ENCODE peak calls at places on chromosomes 16 and 17, in seven cellular contexts. One of them, this sample, is unnamed.

GRCh38 chr17:1999557-2000251 is 25.4 kb downstream of the RTN4RL1 start:
- DNase-seq in activated CD8-positive, alpha-beta memory T cell treated with anti-CD3 and anti-CD28 coated beads for 1 hour: no peak
- DNase-seq in colonic mucosa: peak
- DNase-seq in right atrium auricular region: no peak
- DNase-seq in heart right ventricle: peak
- DNase-seq in HT1080: no peak
- DNase-seq in A549: peak
- DNase-seq in this sample: peak

GRCh38 chr17:16434662-16435061 is 19.3 kb downstream of the TRPV2 start:
- DNase-seq in activated CD8-positive, alpha-beta memory T cell treated with anti-CD3 and anti-CD28 coated beads for 1 hour: no peak
- DNase-seq in colonic mucosa: no peak
- DNase-seq in right atrium auricular region: no peak
- DNase-seq in heart right ventricle: no peak
- DNase-seq in HT1080: no peak
- DNase-seq in A549: no peak
- DNase-seq in this sample: no peak

GRCh38 chr16:14199624-14200023 is 128.5 kb downstream of the MRTFB start:
- DNase-seq in activated CD8-positive, alpha-beta memory T cell treated with anti-CD3 and anti-CD28 coated beads for 1 hour: no peak
- DNase-seq in colonic mucosa: no peak
- DNase-seq in right atrium auricular region: no peak
- DNase-seq in heart right ventricle: no peak
- DNase-seq in HT1080: peak
- DNase-seq in A549: no peak
- DNase-seq in this sample: no peak

GRCh38 chr16:4957720-4958509 is at the start of gene SEC14L5:
- DNase-seq in activated CD8-positive, alpha-beta memory T cell treated with anti-CD3 and anti-CD28 coated beads for 1 hour: peak
- DNase-seq in colonic mucosa: peak
- DNase-seq in right atrium auricular region: peak
- DNase-seq in heart right ventricle: peak
- DNase-seq in HT1080: peak
- DNase-seq in A549: peak
- DNase-seq in this sample: peak

GRCh38 chr17:11309033-11309432 is 68.0 kb downstream of the SHISA6 start:
- DNase-seq in activated CD8-positive, alpha-beta memory T cell treated with anti-CD3 and anti-CD28 coated beads for 1 hour: no peak
- DNase-seq in colonic mucosa: no peak
- DNase-seq in right atrium auricular region: no peak
- DNase-seq in heart right ventricle: no peak
- DNase-seq in HT1080: no peak
- DNase-seq in A549: no peak
- DNase-seq in this sample: no peak

GRCh38 chr16:56950881-56951771 is 10.6 kb upstream of the CETP start:
- DNase-seq in activated CD8-positive, alpha-beta memory T cell treated with anti-CD3 and anti-CD28 coated beads for 1 hour: no peak
- DNase-seq in colonic mucosa: peak
- DNase-seq in right atrium auricular region: no peak
- DNase-seq in heart right ventricle: peak
- DNase-seq in HT1080: peak
- DNase-seq in A549: peak
- DNase-seq in this sample: peak

GRCh38 chr16:26430618-26431017 is 636.1 kb upstream of the C16orf82 start:
- DNase-seq in activated CD8-positive, alpha-beta memory T cell treated with anti-CD3 and anti-CD28 coated beads for 1 hour: no peak
- DNase-seq in colonic mucosa: no peak
- DNase-seq in right atrium auricular region: no peak
- DNase-seq in heart right ventricle: no peak
- DNase-seq in HT1080: no peak
- DNase-seq in A549: no peak
- DNase-seq in this sample: no peak

GRCh38 chr17:2705263-2705662 is 6.3 kb downstream of the CLUH start:
- DNase-seq in activated CD8-positive, alpha-beta memory T cell treated with anti-CD3 and anti-CD28 coated beads for 1 hour: no peak
- DNase-seq in colonic mucosa: no peak
- DNase-seq in right atrium auricular region: no peak
- DNase-seq in heart right ventricle: no peak
- DNase-seq in HT1080: no peak
- DNase-seq in A549: peak
- DNase-seq in this sample: peak

GRCh38 chr17:76360461-76360860 is 6.7 kb upstream of the PRPSAP1 start:
- DNase-seq in activated CD8-positive, alpha-beta memory T cell treated with anti-CD3 and anti-CD28 coated beads for 1 hour: no peak
- DNase-seq in colonic mucosa: no peak
- DNase-seq in right atrium auricular region: no peak
- DNase-seq in heart right ventricle: no peak
- DNase-seq in HT1080: no peak
- DNase-seq in A549: no peak
- DNase-seq in this sample: no peak

GRCh38 chr17:75819116-75819515 is 25.1 kb downstream of the UNC13D start:
- DNase-seq in activated CD8-positive, alpha-beta memory T cell treated with anti-CD3 and anti-CD28 coated beads for 1 hour: no peak
- DNase-seq in colonic mucosa: no peak
- DNase-seq in right atrium auricular region: no peak
- DNase-seq in heart right ventricle: no peak
- DNase-seq in HT1080: no peak
- DNase-seq in A549: no peak
- DNase-seq in this sample: no peak

GRCh38 chr16:75620326-75621169 is 2.5 kb downstream of the ADAT1 start:
- DNase-seq in activated CD8-positive, alpha-beta memory T cell treated with anti-CD3 and anti-CD28 coated beads for 1 hour: peak
- DNase-seq in colonic mucosa: no peak
- DNase-seq in right atrium auricular region: no peak
- DNase-seq in heart right ventricle: no peak
- DNase-seq in HT1080: no peak
- DNase-seq in A549: no peak
- DNase-seq in this sample: no peak

GRCh38 chr17:4204676-4205075 is 59.1 kb downstream of the ANKFY1 start:
- DNase-seq in activated CD8-positive, alpha-beta memory T cell treated with anti-CD3 and anti-CD28 coated beads for 1 hour: no peak
- DNase-seq in colonic mucosa: peak
- DNase-seq in right atrium auricular region: peak
- DNase-seq in heart right ventricle: no peak
- DNase-seq in HT1080: no peak
- DNase-seq in A549: no peak
- DNase-seq in this sample: no peak

GRCh38 chr17:72381597-72382397 is 261.0 kb downstream of the SOX9 start:
- DNase-seq in activated CD8-positive, alpha-beta memory T cell treated with anti-CD3 and anti-CD28 coated beads for 1 hour: no peak
- DNase-seq in colonic mucosa: no peak
- DNase-seq in right atrium auricular region: no peak
- DNase-seq in heart right ventricle: no peak
- DNase-seq in HT1080: no peak
- DNase-seq in A549: no peak
- DNase-seq in this sample: peak

GRCh38 chr16:73206306-73206705 is 158.4 kb upstream of the ZFHX3 start:
- DNase-seq in activated CD8-positive, alpha-beta memory T cell treated with anti-CD3 and anti-CD28 coated beads for 1 hour: no peak
- DNase-seq in colonic mucosa: no peak
- DNase-seq in right atrium auricular region: no peak
- DNase-seq in heart right ventricle: no peak
- DNase-seq in HT1080: no peak
- DNase-seq in A549: no peak
- DNase-seq in this sample: no peak

GRCh38 chr17:63702616-63703015 is 2.7 kb upstream of the LIMD2 start:
- DNase-seq in activated CD8-positive, alpha-beta memory T cell treated with anti-CD3 and anti-CD28 coated beads for 1 hour: no peak
- DNase-seq in colonic mucosa: no peak
- DNase-seq in right atrium auricular region: no peak
- DNase-seq in heart right ventricle: no peak
- DNase-seq in HT1080: no peak
- DNase-seq in A549: no peak
- DNase-seq in this sample: no peak

GRCh38 chr17:33562792-33563191 is 269.7 kb upstream of the ASIC2 start:
- DNase-seq in activated CD8-positive, alpha-beta memory T cell treated with anti-CD3 and anti-CD28 coated beads for 1 hour: no peak
- DNase-seq in colonic mucosa: no peak
- DNase-seq in right atrium auricular region: no peak
- DNase-seq in heart right ventricle: no peak
- DNase-seq in HT1080: no peak
- DNase-seq in A549: no peak
- DNase-seq in this sample: no peak

GRCh38 chr16:4011225-4011939 is 104.9 kb downstream of the ADCY9 start:
- DNase-seq in activated CD8-positive, alpha-beta memory T cell treated with anti-CD3 and anti-CD28 coated beads for 1 hour: no peak
- DNase-seq in colonic mucosa: no peak
- DNase-seq in right atrium auricular region: no peak
- DNase-seq in heart right ventricle: no peak
- DNase-seq in HT1080: no peak
- DNase-seq in A549: no peak
- DNase-seq in this sample: no peak

GRCh38 chr16:29021471-29021870 is 36.6 kb downstream of the LAT start:
- DNase-seq in activated CD8-positive, alpha-beta memory T cell treated with anti-CD3 and anti-CD28 coated beads for 1 hour: no peak
- DNase-seq in colonic mucosa: no peak
- DNase-seq in right atrium auricular region: no peak
- DNase-seq in heart right ventricle: no peak
- DNase-seq in HT1080: no peak
- DNase-seq in A549: no peak
- DNase-seq in this sample: no peak

GRCh38 chr17:75105269-75106080 is 4.3 kb upstream of the ARMC7 start:
- DNase-seq in activated CD8-positive, alpha-beta memory T cell treated with anti-CD3 and anti-CD28 coated beads for 1 hour: no peak
- DNase-seq in colonic mucosa: peak
- DNase-seq in right atrium auricular region: no peak
- DNase-seq in heart right ventricle: no peak
- DNase-seq in HT1080: no peak
- DNase-seq in A549: peak
- DNase-seq in this sample: peak

GRCh38 chr16:3456374-3456773 is 12.9 kb downstream of the NAA60 start:
- DNase-seq in activated CD8-positive, alpha-beta memory T cell treated with anti-CD3 and anti-CD28 coated beads for 1 hour: no peak
- DNase-seq in colonic mucosa: no peak
- DNase-seq in right atrium auricular region: no peak
- DNase-seq in heart right ventricle: no peak
- DNase-seq in HT1080: no peak
- DNase-seq in A549: no peak
- DNase-seq in this sample: no peak

GRCh38 chr16:27723711-27724490 is 174.0 kb downstream of the KATNIP start:
- DNase-seq in activated CD8-positive, alpha-beta memory T cell treated with anti-CD3 and anti-CD28 coated beads for 1 hour: no peak
- DNase-seq in colonic mucosa: peak
- DNase-seq in right atrium auricular region: no peak
- DNase-seq in heart right ventricle: no peak
- DNase-seq in HT1080: no peak
- DNase-seq in A549: no peak
- DNase-seq in this sample: no peak

GRCh38 chr17:76147211-76148014 is 6.4 kb upstream of the FOXJ1 start:
- DNase-seq in activated CD8-positive, alpha-beta memory T cell treated with anti-CD3 and anti-CD28 coated beads for 1 hour: no peak
- DNase-seq in colonic mucosa: no peak
- DNase-seq in right atrium auricular region: no peak
- DNase-seq in heart right ventricle: no peak
- DNase-seq in HT1080: peak
- DNase-seq in A549: no peak
- DNase-seq in this sample: peak

GRCh38 chr17:82911822-82912221 is 72.0 kb upstream of the ZNF750 start:
- DNase-seq in activated CD8-positive, alpha-beta memory T cell treated with anti-CD3 and anti-CD28 coated beads for 1 hour: no peak
- DNase-seq in colonic mucosa: no peak
- DNase-seq in right atrium auricular region: no peak
- DNase-seq in heart right ventricle: no peak
- DNase-seq in HT1080: no peak
- DNase-seq in A549: no peak
- DNase-seq in this sample: no peak

GRCh38 chr16:85141491-85142128 is 29.3 kb upstream of the CIBAR2 start:
- DNase-seq in activated CD8-positive, alpha-beta memory T cell treated with anti-CD3 and anti-CD28 coated beads for 1 hour: no peak
- DNase-seq in colonic mucosa: no peak
- DNase-seq in right atrium auricular region: no peak
- DNase-seq in heart right ventricle: no peak
- DNase-seq in HT1080: no peak
- DNase-seq in A549: no peak
- DNase-seq in this sample: no peak

GRCh38 chr16:5509794-5510193 is 412.2 kb upstream of the EEF2KMT start:
- DNase-seq in activated CD8-positive, alpha-beta memory T cell treated with anti-CD3 and anti-CD28 coated beads for 1 hour: no peak
- DNase-seq in colonic mucosa: peak
- DNase-seq in right atrium auricular region: no peak
- DNase-seq in heart right ventricle: no peak
- DNase-seq in HT1080: no peak
- DNase-seq in A549: no peak
- DNase-seq in this sample: no peak

GRCh38 chr17:21464611-21465021 is 88.5 kb downstream of the KCNJ12 start:
- DNase-seq in activated CD8-positive, alpha-beta memory T cell treated with anti-CD3 and anti-CD28 coated beads for 1 hour: no peak
- DNase-seq in colonic mucosa: no peak
- DNase-seq in right atrium auricular region: peak
- DNase-seq in heart right ventricle: no peak
- DNase-seq in HT1080: no peak
- DNase-seq in A549: no peak
- DNase-seq in this sample: no peak

GRCh38 chr16:52498640-52499039 is 48.3 kb downstream of the TOX3 start:
- DNase-seq in activated CD8-positive, alpha-beta memory T cell treated with anti-CD3 and anti-CD28 coated beads for 1 hour: no peak
- DNase-seq in colonic mucosa: peak
- DNase-seq in right atrium auricular region: no peak
- DNase-seq in heart right ventricle: no peak
- DNase-seq in HT1080: no peak
- DNase-seq in A549: no peak
- DNase-seq in this sample: no peak

This sample was measured in A172.